ENCODE peak calls at places on chromosomes 1 and 21, in eight cellular contexts. Z is AG04450, M is colonic mucosa, U is SJSA1, Q is keratinocyte, R is tibial nerve, C is BE2C, K is fibroblast of lung. L is an unnamed sample.

GRCh38 chr21:35197191-35197590 is 148.1 kb upstream of the RUNX1 start:
- DNase-seq in C (no peak), Z (no peak), U (no peak), Q (no peak), R (no peak), M (no peak), K (no peak), L (no peak)

GRCh38 chr1:55214214-55214902 is 806 bp downstream of the USP24 start:
- DNase-seq in R (peak; percentile 17), U (peak; percentile 29), M (peak; percentile 68), Q (no peak), Z (no peak), K (no peak), C (peak; percentile 45), L (peak; percentile 30)

GRCh38 chr1:26702680-26703038 is 6.8 kb downstream of the ARID1A start:
- DNase-seq in M (no peak), U (no peak), K (no peak), Z (no peak), Q (no peak), R (no peak), C (no peak), L (no peak)

GRCh38 chr1:25885602-25886001 is 10.1 kb upstream of the PAQR7 start:
- DNase-seq in U (no peak), K (no peak), C (no peak), R (no peak), Z (no peak), M (no peak), Q (no peak), L (no peak)

GRCh38 chr1:167322483-167322882 is 101.8 kb downstream of the POU2F1 start:
- DNase-seq in U (no peak), Q (no peak), K (no peak), R (no peak), M (no peak), C (no peak), Z (no peak), L (no peak)

GRCh38 chr1:224998185-224998584 is 68.7 kb downstream of the DNAH14 start:
- DNase-seq in U (no peak), M (no peak), C (no peak), R (no peak), Z (no peak), K (peak; percentile 44), Q (no peak), L (no peak)

GRCh38 chr1:226990133-226990716 is 50.1 kb downstream of the COQ8A start:
- DNase-seq in Z (no peak), C (peak; percentile 4), U (no peak), Q (no peak), M (peak; percentile 88), K (no peak), R (no peak), L (no peak)

GRCh38 chr1:205294914-205295310 is 26.6 kb downstream of the NUAK2 start:
- DNase-seq in R (no peak), U (no peak), M (no peak), K (no peak), Q (no peak), Z (no peak), C (no peak), L (no peak)

GRCh38 chr1:21816602-21817302 is 4.7 kb downstream of the LDLRAD2 start:
- DNase-seq in U (no peak), Z (peak; percentile 16), Q (no peak), C (no peak), M (no peak), R (no peak), K (peak; percentile 70), L (no peak)

GRCh38 chr21:36188081-36188681 is 31.6 kb downstream of the DOP1B start:
- DNase-seq in R (no peak), Q (no peak), Z (no peak), K (no peak), C (no peak), M (peak; percentile 89), U (no peak), L (no peak)

GRCh38 chr1:226988337-226988672 is 48.2 kb downstream of the COQ8A start:
- DNase-seq in C (no peak), Z (no peak), K (no peak), U (no peak), Q (no peak), R (no peak), M (peak; percentile 88), L (no peak)

GRCh38 chr1:150072959-150073358 is 5.4 kb downstream of the VPS45 start:
- DNase-seq in Q (no peak), C (no peak), U (peak; percentile 18), Z (no peak), R (no peak), M (no peak), K (peak; percentile 68), L (no peak)

GRCh38 chr1:155424091-155424490 is 103.4 kb downstream of the RUSC1 start:
- DNase-seq in C (no peak), K (peak; percentile 38), Q (no peak), Z (no peak), U (no peak), R (no peak), M (no peak), L (no peak)

GRCh38 chr1:7842517-7842916 is 10.3 kb downstream of the UTS2 start:
- DNase-seq in M (no peak), U (no peak), R (no peak), K (no peak), Z (no peak), Q (no peak), C (no peak), L (no peak)

GRCh38 chr1:9615316-9616063 is 26.8 kb downstream of the TMEM201 start:
- DNase-seq in C (peak; percentile 46), K (peak; percentile 38), R (no peak), M (peak; percentile 43), Z (peak; percentile 13), Q (no peak), U (peak; percentile 26), L (peak; percentile 50)

GRCh38 chr1:66981679-66982078 is 56.9 kb downstream of the MIER1 start:
- DNase-seq in K (peak; percentile 44), R (no peak), Z (no peak), C (no peak), M (peak; percentile 50), Q (no peak), U (peak; percentile 14), L (no peak)

DNA sequence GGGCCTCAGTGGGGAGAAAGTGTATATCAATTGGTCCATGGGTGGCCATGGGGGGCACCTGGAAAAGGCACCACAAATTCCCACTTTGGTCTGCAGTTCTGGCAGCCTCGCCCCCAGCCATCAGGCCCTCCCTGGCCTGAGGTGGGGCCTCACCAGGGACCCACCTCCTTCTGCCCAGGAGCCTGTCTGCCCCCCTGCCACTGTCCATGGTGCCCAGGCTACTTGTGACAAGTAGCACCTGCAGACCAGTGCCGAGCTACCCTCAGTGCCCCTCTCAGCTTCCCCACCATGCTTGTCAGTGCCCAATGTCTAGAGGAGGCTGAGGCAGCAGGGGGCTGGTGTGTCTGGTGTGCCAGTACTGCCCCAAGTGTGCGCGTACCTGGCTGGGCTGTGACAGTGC is 87.1 kb upstream of the PAXBP1 start:
- DNase-seq in K (no peak), R (no peak), U (no peak), M (no peak), C (no peak), Q (no peak), Z (no peak), L (no peak)
- H3K9me3 ChIP-seq in K (no peaks in the 10 kb centered on the region), R (no peaks in the 10 kb centered on the region), U (no peaks in the 10 kb centered on the region), M (no peaks in the 10 kb centered on the region), C (no peaks in the 10 kb centered on the region), Q (no peaks in the 10 kb centered on the region), Z (peaks cover 14% of the 10 kb centered on the region), L (peaks cover 4% of the 10 kb centered on the region)

GRCh38 chr1:36128905-36129206 is 3.8 kb upstream of the COL8A2 start:
- DNase-seq in Z (no peak), Q (no peak), M (no peak), U (no peak), R (no peak), K (no peak), C (no peak), L (no peak)

GRCh38 chr1:36134805-36135339 is 9.8 kb upstream of the COL8A2 start:
- DNase-seq in K (peak; percentile 66), M (peak; percentile 58), Z (no peak), C (peak; percentile 59), R (peak; percentile 50), Q (peak; percentile 90), U (peak; percentile 58), L (no peak)

GRCh38 chr1:36133484-36133883 is 8.5 kb upstream of the COL8A2 start:
- DNase-seq in Z (peak; percentile 75), C (peak; percentile 43), U (peak; percentile 45), M (peak; percentile 95), R (no peak), Q (peak; percentile 75), K (peak; percentile 91), L (no peak)

GRCh38 chr1:36134031-36134430 is 9.0 kb upstream of the COL8A2 start:
- DNase-seq in K (no peak), R (no peak), U (no peak), Q (no peak), Z (no peak), M (no peak), C (no peak), L (no peak)

GRCh38 chr1:36132029-36132428 is 7.0 kb upstream of the COL8A2 start:
- DNase-seq in R (no peak), Z (no peak), K (no peak), Q (no peak), U (no peak), M (no peak), C (no peak), L (no peak)
- H3K9me3 ChIP-seq in R (no peaks in the 10 kb centered on the region), Z (no peaks in the 10 kb centered on the region), K (no peaks in the 10 kb centered on the region), Q (no peaks in the 10 kb centered on the region), U (no peaks in the 10 kb centered on the region), M (no peaks in the 10 kb centered on the region), C (no peaks in the 10 kb centered on the region), L (no peaks in the 10 kb centered on the region)

GRCh38 chr21:42411891-42412635 is 8.4 kb downstream of the UBASH3A start:
- DNase-seq in R (no peak), K (no peak), C (no peak), Z (no peak), Q (no peak), M (no peak), U (peak; percentile 5), L (no peak)
- H3K9me3 ChIP-seq in R (no peaks in the 10 kb centered on the region), K (no peaks in the 10 kb centered on the region), C (no peaks in the 10 kb centered on the region), Z (no peaks in the 10 kb centered on the region), Q (no peaks in the 10 kb centered on the region), M (no peaks in the 10 kb centered on the region), U (peaks cover 2% of the 10 kb centered on the region), L (no peaks in the 10 kb centered on the region)

DNA sequence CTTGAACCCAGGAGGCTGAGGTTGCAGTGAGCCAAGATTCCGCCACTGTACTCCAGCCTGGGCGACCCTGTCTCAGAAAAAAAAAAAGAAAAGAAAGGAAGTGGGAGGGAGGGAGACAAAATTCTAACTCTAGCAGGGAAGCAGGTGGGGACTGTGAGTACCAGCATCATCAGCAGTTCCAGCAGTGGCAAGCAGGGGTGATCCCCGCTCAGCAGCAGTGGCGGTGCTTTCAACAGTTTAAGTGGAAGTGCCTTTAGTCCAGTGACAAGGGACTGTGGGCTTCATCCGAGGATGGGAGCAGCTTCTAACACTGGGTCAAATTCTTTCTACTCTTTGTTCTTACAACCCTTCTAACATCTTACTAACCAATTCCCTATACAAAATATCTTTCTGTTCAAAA is 858.1 kb upstream of the ADAMTS5 start:
- DNase-seq in K (no peak), U (no peak), Z (no peak), C (no peak), M (no peak), R (no peak), Q (no peak), L (no peak)
- H3K9me3 ChIP-seq in K (no peaks in the 10 kb centered on the region), U (no peaks in the 10 kb centered on the region), Z (no peaks in the 10 kb centered on the region), C (no peaks in the 10 kb centered on the region), M (no peaks in the 10 kb centered on the region), R (no peaks in the 10 kb centered on the region), Q (no peaks in the 10 kb centered on the region), L (no peaks in the 10 kb centered on the region)

GRCh38 chr21:28410264-28410663 is 582.4 kb downstream of the LTN1 start:
- DNase-seq in Q (no peak), M (no peak), R (no peak), Z (no peak), K (peak; percentile 44), U (no peak), C (no peak), L (no peak)
- H3K9me3 ChIP-seq in Q (no peaks in the 10 kb centered on the region), M (no peaks in the 10 kb centered on the region), R (no peaks in the 10 kb centered on the region), Z (no peaks in the 10 kb centered on the region), K (no peaks in the 10 kb centered on the region), U (no peaks in the 10 kb centered on the region), C (no peaks in the 10 kb centered on the region), L (peaks cover 2% of the 10 kb centered on the region)